ENCODE peak calls at places on chromosomes 2 and 18, in four cellular contexts. One of them, this sample, is unnamed.

GRCh38 chr18:68219867-68220266 is 495.0 kb downstream of the TMX3 start:
- DNase-seq in mesothelial cell of epicardium: no peak
- DNase-seq in A172: no peak
- DNase-seq in fibroblast of lung: peak
- DNase-seq in this sample: no peak

GRCh38 chr2:43003702-43004101 is 211.3 kb upstream of the HAAO start:
- DNase-seq in mesothelial cell of epicardium: no peak
- DNase-seq in A172: no peak
- DNase-seq in fibroblast of lung: no peak
- DNase-seq in this sample: no peak

GRCh38 chr18:13568443-13569392 is 157.6 kb downstream of the FAM210A start:
- DNase-seq in mesothelial cell of epicardium: no peak
- DNase-seq in A172: no peak
- DNase-seq in fibroblast of lung: no peak
- DNase-seq in this sample: no peak

GRCh38 chr2:18473241-18473841 is 87.1 kb downstream of the RDH14 start:
- DNase-seq in mesothelial cell of epicardium: no peak
- DNase-seq in A172: peak
- DNase-seq in fibroblast of lung: peak
- DNase-seq in this sample: no peak

GRCh38 chr2:118123561-118124232 is 35.4 kb downstream of the INSIG2 start:
- DNase-seq in mesothelial cell of epicardium: no peak
- DNase-seq in A172: peak
- DNase-seq in fibroblast of lung: peak
- DNase-seq in this sample: no peak

GRCh38 chr2:80070587-80070986 is 234.0 kb downstream of the LRRTM1 start:
- DNase-seq in mesothelial cell of epicardium: no peak
- DNase-seq in A172: no peak
- DNase-seq in fibroblast of lung: no peak
- DNase-seq in this sample: no peak

GRCh38 chr18:23054553-23054952 is 80.7 kb upstream of the CABLES1 start:
- DNase-seq in mesothelial cell of epicardium: no peak
- DNase-seq in A172: no peak
- DNase-seq in fibroblast of lung: no peak
- DNase-seq in this sample: no peak

GRCh38 chr2:231687133-231687852 is 21.0 kb upstream of the PTMA start:
- DNase-seq in mesothelial cell of epicardium: no peak
- DNase-seq in A172: no peak
- DNase-seq in fibroblast of lung: peak
- DNase-seq in this sample: peak

GRCh38 chr2:56008661-56009411 is 85.3 kb upstream of the EFEMP1 start:
- DNase-seq in mesothelial cell of epicardium: no peak
- DNase-seq in A172: peak
- DNase-seq in fibroblast of lung: peak
- DNase-seq in this sample: no peak

GRCh38 chr18:43486462-43486861 is 209.2 kb upstream of the SYT4 start:
- DNase-seq in mesothelial cell of epicardium: no peak
- DNase-seq in A172: peak
- DNase-seq in fibroblast of lung: no peak
- DNase-seq in this sample: no peak

GRCh38 chr2:328761-329160 is 40.9 kb upstream of the ALKAL2 start:
- DNase-seq in mesothelial cell of epicardium: no peak
- DNase-seq in A172: no peak
- DNase-seq in fibroblast of lung: no peak
- DNase-seq in this sample: no peak

GRCh38 chr2:192827735-192828134 is 633.0 kb upstream of the TMEFF2 start:
- DNase-seq in mesothelial cell of epicardium: no peak
- DNase-seq in A172: no peak
- DNase-seq in fibroblast of lung: no peak
- DNase-seq in this sample: peak

GRCh38 chr2:38377501-38378258 is 607 bp upstream of the ATL2 start:
- DNase-seq in mesothelial cell of epicardium: no peak
- DNase-seq in A172: peak
- DNase-seq in fibroblast of lung: peak
- DNase-seq in this sample: no peak

GRCh38 chr2:118705032-118705431 is 142.4 kb downstream of the EN1 start:
- DNase-seq in mesothelial cell of epicardium: no peak
- DNase-seq in A172: peak
- DNase-seq in fibroblast of lung: peak
- DNase-seq in this sample: no peak

GRCh38 chr18:43662657-43663056 is 385.4 kb upstream of the SYT4 start:
- DNase-seq in mesothelial cell of epicardium: no peak
- DNase-seq in A172: peak
- DNase-seq in fibroblast of lung: peak
- DNase-seq in this sample: no peak

GRCh38 chr2:197327073-197327775 is 16.6 kb upstream of the ANKRD44 start:
- DNase-seq in mesothelial cell of epicardium: no peak
- DNase-seq in A172: no peak
- DNase-seq in fibroblast of lung: no peak
- DNase-seq in this sample: no peak

GRCh38 chr2:207768168-207768890 is 1.4 kb downstream of the FZD5 start:
- DNase-seq in mesothelial cell of epicardium: peak
- DNase-seq in A172: no peak
- DNase-seq in fibroblast of lung: peak
- DNase-seq in this sample: peak

GRCh38 chr2:72144412-72144745 is 3.3 kb downstream of the CYP26B1 start:
- DNase-seq in mesothelial cell of epicardium: no peak
- DNase-seq in A172: no peak
- DNase-seq in fibroblast of lung: no peak
- DNase-seq in this sample: no peak

GRCh38 chr2:179336782-179337534 is 72.3 kb upstream of the SESTD1 start:
- DNase-seq in mesothelial cell of epicardium: no peak
- DNase-seq in A172: peak
- DNase-seq in fibroblast of lung: peak
- DNase-seq in this sample: no peak

GRCh38 chr2:147739531-147739930 is 105.3 kb upstream of the ACVR2A start:
- DNase-seq in mesothelial cell of epicardium: no peak
- DNase-seq in A172: peak
- DNase-seq in fibroblast of lung: peak
- DNase-seq in this sample: no peak

GRCh38 chr2:139835101-139835500 is 1054.9 kb upstream of the NXPH2 start:
- DNase-seq in mesothelial cell of epicardium: no peak
- DNase-seq in A172: no peak
- DNase-seq in fibroblast of lung: no peak
- DNase-seq in this sample: no peak

GRCh38 chr2:109419960-109420370 is 193.8 kb downstream of the SEPTIN10 start:
- DNase-seq in mesothelial cell of epicardium: no peak
- DNase-seq in A172: peak
- DNase-seq in fibroblast of lung: peak
- DNase-seq in this sample: no peak

GRCh38 chr2:127437056-127437455 is 18.8 kb downstream of the PROC start:
- DNase-seq in mesothelial cell of epicardium: no peak
- DNase-seq in A172: no peak
- DNase-seq in fibroblast of lung: no peak
- DNase-seq in this sample: no peak

GRCh38 chr2:236968101-236968886 is 117.4 kb upstream of the COPS8 start:
- DNase-seq in mesothelial cell of epicardium: no peak
- DNase-seq in A172: no peak
- DNase-seq in fibroblast of lung: no peak
- DNase-seq in this sample: no peak

This sample was measured in upper lobe of left lung.